ENCODE peak calls at places on chromosomes 1 and 21, in four cellular contexts. Y, W, Z and G are unnamed samples. For H3K9me3, the result is how much of the 10 kb centered on the place peaks cover.

GRCh38 chr1:157403608-157404007 is 148.7 kb downstream of the FCRL5 start:
- DNase-seq in Y (no peak), W (no peak), Z (no peak), G (no peak)

GRCh38 chr1:54973205-54973921 is 7.1 kb upstream of the TMEM61 start:
- DNase-seq in Y (no peak), W (no peak), Z (no peak), G (no peak)

GRCh38 chr1:53708687-53709086 is 30.3 kb downstream of the GLIS1 start:
- DNase-seq in Y (no peak), W (no peak), Z (no peak), G (no peak)

GRCh38 chr1:80250573-80251168 is 1244.1 kb upstream of the ADGRL4 start:
- DNase-seq in Y (no peak), W (no peak), Z (no peak), G (no peak)

GRCh38 chr1:52947490-52947889 is 20.4 kb downstream of the SCP2 start:
- DNase-seq in Y (no peak), W (no peak), Z (no peak), G (no peak)

GRCh38 chr1:167148388-167148787 is 54.5 kb downstream of the STYXL2 start:
- DNase-seq in Y (no peak), W (no peak), Z (no peak), G (no peak)

GRCh38 chr21:34791776-34792503 is 123.1 kb downstream of the CLIC6 start:
- DNase-seq in Y (no peak), W (no peak), Z (no peak), G (no peak)

GRCh38 chr1:202302166-202302565 is 39.6 kb downstream of the UBE2T start:
- DNase-seq in Y (no peak), W (no peak), Z (no peak), G (no peak)

GRCh38 chr1:167297222-167298214 is 76.8 kb downstream of the POU2F1 start:
- DNase-seq in Y (no peak), W (peak), Z (no peak), G (no peak)

GRCh38 chr1:111789666-111790316 is 34.1 kb downstream of the DDX20 start:
- DNase-seq in Y (no peak), W (no peak), Z (no peak), G (no peak)

GRCh38 chr1:43935711-43936427 is 2.3 kb downstream of the ARTN start:
- DNase-seq in Y (no peak), W (no peak), Z (no peak), G (no peak)

GRCh38 chr21:41659791-41660560 is 106.9 kb downstream of the RIPK4 start:
- DNase-seq in Y (no peak), W (no peak), Z (no peak), G (no peak)

GRCh38 chr1:237814319-237814924 is 76.3 kb downstream of the ZP4 start:
- DNase-seq in Y (no peak), W (no peak), Z (no peak), G (no peak)

GRCh38 chr1:33086384-33086850 is 5.5 kb downstream of the AZIN2 start:
- DNase-seq in Y (peak), W (peak), Z (peak), G (peak)

GRCh38 chr1:150528196-150528595 is 12.6 kb downstream of the FALEC start:
- DNase-seq in Y (no peak), W (no peak), Z (no peak), G (peak)

GRCh38 chr1:22452401-22452963 is 831 bp downstream of the ZBTB40 start:
- DNase-seq in Y (no peak), W (no peak), Z (no peak), G (no peak)

GRCh38 chr1:111864862-111865261 is 109.2 kb downstream of the DDX20 start:
- DNase-seq in Y (no peak), W (no peak), Z (no peak), G (no peak)

GRCh38 chr1:93844262-93845045 is 34.6 kb downstream of the DNTTIP2 start:
- DNase-seq in Y (peak), W (peak), Z (peak), G (peak)

GRCh38 chr1:3707939-3708328 is 44.3 kb upstream of the CCDC27 start:
- DNase-seq in Y (no peak), W (no peak), Z (no peak), G (no peak)

GRCh38 chr1:3708696-3709246 is 43.5 kb upstream of the CCDC27 start:
- DNase-seq in Y (no peak), W (no peak), Z (no peak), G (no peak)

GRCh38 chr1:3705341-3705950 is 46.8 kb upstream of the CCDC27 start:
- DNase-seq in Y (no peak), W (no peak), Z (no peak), G (no peak)

GRCh38 chr1:3706651-3707297 is 45.5 kb upstream of the CCDC27 start:
- DNase-seq in Y (no peak), W (no peak), Z (no peak), G (no peak)

DNA sequence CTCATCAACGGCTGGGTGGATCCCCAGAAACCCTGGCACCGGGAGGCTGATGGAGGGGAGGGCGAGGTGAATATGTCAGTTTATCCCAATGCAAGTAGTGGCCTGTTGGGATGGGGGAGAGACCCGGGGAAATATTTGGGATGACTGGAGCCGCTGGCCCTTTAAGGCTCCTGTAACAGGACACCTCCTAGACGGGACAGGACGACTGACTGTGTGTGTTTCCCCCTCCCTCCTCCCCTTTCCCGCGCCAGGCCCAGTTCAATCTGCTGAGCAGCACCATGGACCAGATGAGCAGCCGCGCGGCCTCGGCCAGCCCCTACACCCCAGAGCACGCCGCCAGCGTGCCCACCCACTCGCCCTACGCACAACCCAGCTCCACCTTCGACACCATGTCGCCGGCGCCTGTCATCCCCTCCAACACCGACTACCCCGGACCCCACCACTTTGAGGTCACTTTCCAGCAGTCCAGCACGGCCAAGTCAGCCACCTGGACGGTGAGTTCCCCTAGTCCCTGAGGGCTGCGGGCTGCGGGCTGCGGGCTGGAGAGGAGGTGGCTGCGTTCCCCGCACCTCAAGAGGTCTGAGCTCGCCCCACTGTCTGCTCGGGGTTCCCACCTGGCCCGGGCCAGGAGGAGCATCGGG is 44.8 kb upstream of the CCDC27 start:
- DNase-seq in Y (no peak), W (no peak), Z (no peak), G (no peak)
- H3K4me3 ChIP-seq in Y (no peak), W (no peak), Z (no peak), G (no peak)

DNA sequence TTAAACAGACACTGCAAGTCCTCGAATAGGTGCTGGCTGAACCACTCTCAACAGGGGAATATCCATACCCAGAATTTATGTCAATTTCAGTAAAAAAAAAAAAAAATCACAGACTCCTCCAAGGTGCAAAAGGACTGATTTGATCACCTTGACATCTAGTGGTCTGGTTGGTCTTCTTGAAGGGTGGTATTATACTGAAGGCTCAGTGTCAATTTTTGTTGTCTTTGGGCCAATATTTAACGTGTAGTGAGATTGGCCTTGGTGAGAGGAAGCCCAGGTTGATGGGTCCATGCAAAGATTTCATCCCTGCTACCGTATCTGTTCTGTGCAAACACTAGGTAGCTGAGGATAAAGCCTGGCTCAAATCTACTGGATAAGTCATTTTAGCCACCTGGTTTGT is 4.0 kb upstream of the GBP5 start:
- DNase-seq in Y (no peak), W (no peak), Z (no peak), G (no peak)
- TF ChIP-seq CTCF in Y (no peak), W (no peak), Z (no peak), G (no peak)

GRCh38 chr1:162929177-162929576 is 68.2 kb upstream of the CCDC190 start:
- DNase-seq in Y (no peak), W (no peak), Z (no peak), G (no peak)

GRCh38 chr1:162926906-162927305 is 65.9 kb upstream of the CCDC190 start:
- DNase-seq in Y (no peak), W (no peak), Z (no peak), G (no peak)

GRCh38 chr1:162927421-162927820 is 66.4 kb upstream of the CCDC190 start:
- DNase-seq in Y (no peak), W (no peak), Z (no peak), G (no peak)

GRCh38 chr1:162928141-162928540 is 67.2 kb upstream of the CCDC190 start:
- DNase-seq in Y (no peak), W (peak), Z (no peak), G (no peak)

DNA sequence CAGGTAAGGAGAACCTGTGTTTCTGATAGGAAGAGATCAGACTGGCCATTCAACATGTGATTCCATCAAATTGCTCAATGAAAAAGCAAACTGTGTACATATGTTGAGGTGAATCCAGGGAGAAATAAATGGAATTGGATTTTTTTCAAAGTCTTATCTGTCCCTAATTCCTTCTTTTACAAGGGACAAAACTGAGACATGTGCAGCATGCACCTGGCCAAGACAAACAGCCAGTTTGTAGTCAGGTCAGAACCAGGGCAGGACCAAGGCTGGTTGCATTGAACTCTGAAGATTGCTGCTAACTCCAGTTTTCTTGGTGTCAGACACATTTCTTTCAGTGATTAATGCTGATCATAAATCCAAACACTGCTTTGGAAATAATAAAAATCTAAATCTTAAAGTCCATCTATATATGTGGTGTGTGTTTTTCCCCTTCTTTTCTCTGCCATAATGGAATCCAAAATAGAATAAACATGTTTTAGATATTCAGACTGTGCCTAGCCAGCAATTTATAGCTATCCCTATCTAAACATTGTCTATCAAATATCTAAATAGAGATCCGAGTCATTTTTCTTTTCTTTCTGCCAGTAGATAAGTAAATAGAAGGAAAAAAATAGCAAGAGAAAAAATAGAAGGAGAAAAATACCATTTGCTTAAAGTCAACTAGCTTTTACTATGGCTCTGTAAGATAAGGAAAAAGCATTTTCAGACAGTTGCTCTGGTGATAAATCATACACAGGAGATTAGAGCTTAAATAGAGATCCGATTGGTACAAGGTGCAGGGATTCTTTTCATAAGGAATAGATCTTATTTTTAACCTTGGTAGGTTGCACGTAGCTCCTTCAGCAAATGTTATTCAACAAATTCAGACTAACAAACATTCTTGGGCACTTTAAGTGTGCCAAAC is 69.8 kb upstream of the CCDC190 start:
- DNase-seq in Y (no peak), W (no peak), Z (no peak), G (no peak)
- H3K9me3 ChIP-seq in Y (under half), W (under half), Z (under half), G (under half)

DNA sequence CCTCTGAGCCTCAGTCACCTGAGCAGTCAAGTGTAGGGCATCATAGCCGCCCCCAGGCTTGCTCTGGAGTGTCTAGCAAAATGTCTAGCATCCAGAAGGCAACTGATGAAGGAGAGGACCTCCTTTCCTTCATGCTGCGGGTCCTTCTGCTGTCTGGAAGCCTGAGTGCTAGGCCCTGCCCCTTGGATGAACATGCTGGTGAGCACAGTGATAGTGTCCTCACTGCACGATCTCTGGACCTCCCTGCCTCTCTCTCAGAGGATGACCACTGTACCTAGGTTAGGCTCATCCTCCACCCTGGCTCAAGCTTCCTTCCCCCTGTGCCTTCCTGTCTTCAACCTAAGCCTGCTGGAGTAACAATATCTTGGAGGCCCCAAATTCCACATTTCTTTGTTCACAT is 128.6 kb downstream of the TENT5C start:
- DNase-seq in Y (no peak), W (no peak), Z (no peak), G (no peak)
- H3K4me3 ChIP-seq in Y (no peak), W (no peak), Z (no peak), G (no peak)

GRCh38 chr1:68819190-68819829 is 322.4 kb upstream of the DEPDC1 start:
- DNase-seq in Y (no peak), W (no peak), Z (no peak), G (no peak)
- TF ChIP-seq CTCF in Y (no peak), W (no peak), Z (peak), G (peak)

GRCh38 chr1:100557606-100557953 is 19.6 kb downstream of the GPR88 start:
- DNase-seq in Y (no peak), W (no peak), Z (no peak), G (no peak)

GRCh38 chr1:100552031-100552430 is 14.1 kb downstream of the GPR88 start:
- DNase-seq in Y (no peak), W (no peak), Z (no peak), G (no peak)

GRCh38 chr1:100556925-100557605 is 19.1 kb downstream of the GPR88 start:
- DNase-seq in Y (no peak), W (no peak), Z (no peak), G (no peak)

GRCh38 chr1:100552922-100553321 is 15.0 kb downstream of the GPR88 start:
- DNase-seq in Y (no peak), W (no peak), Z (no peak), G (no peak)

GRCh38 chr1:100556181-100556580 is 18.2 kb downstream of the GPR88 start:
- DNase-seq in Y (no peak), W (no peak), Z (no peak), G (no peak)
- H3K9me3 ChIP-seq in Y (under half), W (under half), Z (under half), G (under half)